ENCODE peak calls at places on chromosomes 6 and 20, in nine cellular contexts. One of them, this sample, is unnamed.

GRCh38 chr6:100999034-100999597 is 118.0 kb upstream of the ASCC3 start:
- DNase-seq in neural progenitor cell: no peak
- DNase-seq in NCI-H524: no peak
- DNase-seq in germinal center: no peak
- DNase-seq in NCI-H1092: no peak
- DNase-seq in left cardiac atrium: no peak
- DNase-seq in activated CD4-positive, alpha-beta T cell treated with anti-CD3 and anti-CD28 coated beads, Interleukin-2, amount 50 U/mL, for 1 hour: no peak
- DNase-seq in stimulated activated naive CD8-positive, alpha-beta T cell treated with anti-CD3 and anti-CD28 coated beads, Interleukin-15, Interleukin-2, amounts not matched to agents 100 U/mL and 50 U/mL, for 24 hours: no peak
- DNase-seq in mesenteric fat pad: no peak
- DNase-seq in this sample: no peak

GRCh38 chr6:12572884-12573824 is 143.4 kb upstream of the PHACTR1 start:
- DNase-seq in neural progenitor cell: no peak
- DNase-seq in NCI-H524: no peak
- DNase-seq in germinal center: no peak
- DNase-seq in NCI-H1092: no peak
- DNase-seq in left cardiac atrium: no peak
- DNase-seq in activated CD4-positive, alpha-beta T cell treated with anti-CD3 and anti-CD28 coated beads, Interleukin-2, amount 50 U/mL, for 1 hour: no peak
- DNase-seq in stimulated activated naive CD8-positive, alpha-beta T cell treated with anti-CD3 and anti-CD28 coated beads, Interleukin-15, Interleukin-2, amounts not matched to agents 100 U/mL and 50 U/mL, for 24 hours: no peak
- DNase-seq in mesenteric fat pad: no peak
- DNase-seq in this sample: peak; percentile 14

GRCh38 chr6:44217332-44218143 is 812 bp downstream of the MYMX start:
- DNase-seq in neural progenitor cell: peak; percentile 71
- DNase-seq in NCI-H524: no peak
- DNase-seq in germinal center: no peak
- DNase-seq in NCI-H1092: peak; percentile 49
- DNase-seq in left cardiac atrium: peak; percentile 59
- DNase-seq in activated CD4-positive, alpha-beta T cell treated with anti-CD3 and anti-CD28 coated beads, Interleukin-2, amount 50 U/mL, for 1 hour: no peak
- DNase-seq in stimulated activated naive CD8-positive, alpha-beta T cell treated with anti-CD3 and anti-CD28 coated beads, Interleukin-15, Interleukin-2, amounts not matched to agents 100 U/mL and 50 U/mL, for 24 hours: no peak
- DNase-seq in mesenteric fat pad: no peak
- DNase-seq in this sample: peak; percentile 51

GRCh38 chr6:165519316-165519715 is 143.7 kb downstream of the PDE10A start:
- DNase-seq in neural progenitor cell: no peak
- DNase-seq in NCI-H524: no peak
- DNase-seq in germinal center: no peak
- DNase-seq in NCI-H1092: no peak
- DNase-seq in left cardiac atrium: no peak
- DNase-seq in activated CD4-positive, alpha-beta T cell treated with anti-CD3 and anti-CD28 coated beads, Interleukin-2, amount 50 U/mL, for 1 hour: no peak
- DNase-seq in stimulated activated naive CD8-positive, alpha-beta T cell treated with anti-CD3 and anti-CD28 coated beads, Interleukin-15, Interleukin-2, amounts not matched to agents 100 U/mL and 50 U/mL, for 24 hours: no peak
- DNase-seq in mesenteric fat pad: no peak
- DNase-seq in this sample: no peak

GRCh38 chr6:87737948-87738347 is 35.9 kb upstream of the AKIRIN2 start:
- DNase-seq in neural progenitor cell: no peak
- DNase-seq in NCI-H524: no peak
- DNase-seq in germinal center: no peak
- DNase-seq in NCI-H1092: no peak
- DNase-seq in left cardiac atrium: no peak
- DNase-seq in activated CD4-positive, alpha-beta T cell treated with anti-CD3 and anti-CD28 coated beads, Interleukin-2, amount 50 U/mL, for 1 hour: no peak
- DNase-seq in stimulated activated naive CD8-positive, alpha-beta T cell treated with anti-CD3 and anti-CD28 coated beads, Interleukin-15, Interleukin-2, amounts not matched to agents 100 U/mL and 50 U/mL, for 24 hours: no peak
- DNase-seq in mesenteric fat pad: no peak
- DNase-seq in this sample: no peak

GRCh38 chr20:18056174-18057105 is 1.3 kb downstream of the OVOL2 start:
- DNase-seq in neural progenitor cell: peak; percentile 70
- DNase-seq in NCI-H524: no peak
- DNase-seq in germinal center: peak; percentile 38
- DNase-seq in NCI-H1092: peak; percentile 20
- DNase-seq in left cardiac atrium: no peak
- DNase-seq in activated CD4-positive, alpha-beta T cell treated with anti-CD3 and anti-CD28 coated beads, Interleukin-2, amount 50 U/mL, for 1 hour: no peak
- DNase-seq in stimulated activated naive CD8-positive, alpha-beta T cell treated with anti-CD3 and anti-CD28 coated beads, Interleukin-15, Interleukin-2, amounts not matched to agents 100 U/mL and 50 U/mL, for 24 hours: peak; percentile 7
- DNase-seq in mesenteric fat pad: no peak
- DNase-seq in this sample: no peak

GRCh38 chr20:48194578-48194977 is 409.3 kb upstream of the SULF2 start:
- DNase-seq in neural progenitor cell: no peak
- DNase-seq in NCI-H524: no peak
- DNase-seq in germinal center: no peak
- DNase-seq in NCI-H1092: peak; percentile 55
- DNase-seq in left cardiac atrium: no peak
- DNase-seq in activated CD4-positive, alpha-beta T cell treated with anti-CD3 and anti-CD28 coated beads, Interleukin-2, amount 50 U/mL, for 1 hour: no peak
- DNase-seq in stimulated activated naive CD8-positive, alpha-beta T cell treated with anti-CD3 and anti-CD28 coated beads, Interleukin-15, Interleukin-2, amounts not matched to agents 100 U/mL and 50 U/mL, for 24 hours: no peak
- DNase-seq in mesenteric fat pad: no peak
- DNase-seq in this sample: no peak

GRCh38 chr6:14639983-14640599 is 522.5 kb downstream of the CD83 start:
- DNase-seq in neural progenitor cell: no peak
- DNase-seq in NCI-H524: no peak
- DNase-seq in germinal center: no peak
- DNase-seq in NCI-H1092: no peak
- DNase-seq in left cardiac atrium: no peak
- DNase-seq in activated CD4-positive, alpha-beta T cell treated with anti-CD3 and anti-CD28 coated beads, Interleukin-2, amount 50 U/mL, for 1 hour: no peak
- DNase-seq in stimulated activated naive CD8-positive, alpha-beta T cell treated with anti-CD3 and anti-CD28 coated beads, Interleukin-15, Interleukin-2, amounts not matched to agents 100 U/mL and 50 U/mL, for 24 hours: no peak
- DNase-seq in mesenteric fat pad: no peak
- DNase-seq in this sample: no peak

GRCh38 chr6:118705799-118706481 is 54.5 kb upstream of the CEP85L start:
- DNase-seq in neural progenitor cell: peak; percentile 44
- DNase-seq in NCI-H524: no peak
- DNase-seq in germinal center: no peak
- DNase-seq in NCI-H1092: no peak
- DNase-seq in left cardiac atrium: no peak
- DNase-seq in activated CD4-positive, alpha-beta T cell treated with anti-CD3 and anti-CD28 coated beads, Interleukin-2, amount 50 U/mL, for 1 hour: no peak
- DNase-seq in stimulated activated naive CD8-positive, alpha-beta T cell treated with anti-CD3 and anti-CD28 coated beads, Interleukin-15, Interleukin-2, amounts not matched to agents 100 U/mL and 50 U/mL, for 24 hours: peak; percentile 46
- DNase-seq in mesenteric fat pad: no peak
- DNase-seq in this sample: no peak

GRCh38 chr6:111566222-111566717 is 39.4 kb downstream of the TRAF3IP2 start:
- DNase-seq in neural progenitor cell: no peak
- DNase-seq in NCI-H524: no peak
- DNase-seq in germinal center: no peak
- DNase-seq in NCI-H1092: no peak
- DNase-seq in left cardiac atrium: no peak
- DNase-seq in activated CD4-positive, alpha-beta T cell treated with anti-CD3 and anti-CD28 coated beads, Interleukin-2, amount 50 U/mL, for 1 hour: no peak
- DNase-seq in stimulated activated naive CD8-positive, alpha-beta T cell treated with anti-CD3 and anti-CD28 coated beads, Interleukin-15, Interleukin-2, amounts not matched to agents 100 U/mL and 50 U/mL, for 24 hours: no peak
- DNase-seq in mesenteric fat pad: no peak
- DNase-seq in this sample: no peak

GRCh38 chr6:74879970-74880369 is 325.9 kb downstream of the COL12A1 start:
- DNase-seq in neural progenitor cell: no peak
- DNase-seq in NCI-H524: no peak
- DNase-seq in germinal center: no peak
- DNase-seq in NCI-H1092: no peak
- DNase-seq in left cardiac atrium: no peak
- DNase-seq in activated CD4-positive, alpha-beta T cell treated with anti-CD3 and anti-CD28 coated beads, Interleukin-2, amount 50 U/mL, for 1 hour: no peak
- DNase-seq in stimulated activated naive CD8-positive, alpha-beta T cell treated with anti-CD3 and anti-CD28 coated beads, Interleukin-15, Interleukin-2, amounts not matched to agents 100 U/mL and 50 U/mL, for 24 hours: no peak
- DNase-seq in mesenteric fat pad: no peak
- DNase-seq in this sample: no peak

GRCh38 chr20:62936996-62937352 is 973 bp upstream of the GID8 start:
- DNase-seq in neural progenitor cell: no peak
- DNase-seq in NCI-H524: no peak
- DNase-seq in germinal center: no peak
- DNase-seq in NCI-H1092: no peak
- DNase-seq in left cardiac atrium: no peak
- DNase-seq in activated CD4-positive, alpha-beta T cell treated with anti-CD3 and anti-CD28 coated beads, Interleukin-2, amount 50 U/mL, for 1 hour: no peak
- DNase-seq in stimulated activated naive CD8-positive, alpha-beta T cell treated with anti-CD3 and anti-CD28 coated beads, Interleukin-15, Interleukin-2, amounts not matched to agents 100 U/mL and 50 U/mL, for 24 hours: no peak
- DNase-seq in mesenteric fat pad: no peak
- DNase-seq in this sample: no peak

GRCh38 chr6:158249437-158249836 is 62.8 kb upstream of the TULP4 start:
- DNase-seq in neural progenitor cell: no peak
- DNase-seq in NCI-H524: no peak
- DNase-seq in germinal center: no peak
- DNase-seq in NCI-H1092: no peak
- DNase-seq in left cardiac atrium: no peak
- DNase-seq in activated CD4-positive, alpha-beta T cell treated with anti-CD3 and anti-CD28 coated beads, Interleukin-2, amount 50 U/mL, for 1 hour: no peak
- DNase-seq in stimulated activated naive CD8-positive, alpha-beta T cell treated with anti-CD3 and anti-CD28 coated beads, Interleukin-15, Interleukin-2, amounts not matched to agents 100 U/mL and 50 U/mL, for 24 hours: no peak
- DNase-seq in mesenteric fat pad: no peak
- DNase-seq in this sample: no peak

GRCh38 chr6:112163295-112164257 is 76.2 kb downstream of the FAM229B start:
- DNase-seq in neural progenitor cell: peak; percentile 76
- DNase-seq in NCI-H524: peak; percentile 30
- DNase-seq in germinal center: peak; percentile 71
- DNase-seq in NCI-H1092: peak; percentile 53
- DNase-seq in left cardiac atrium: peak; percentile 47
- DNase-seq in activated CD4-positive, alpha-beta T cell treated with anti-CD3 and anti-CD28 coated beads, Interleukin-2, amount 50 U/mL, for 1 hour: peak; percentile 76
- DNase-seq in stimulated activated naive CD8-positive, alpha-beta T cell treated with anti-CD3 and anti-CD28 coated beads, Interleukin-15, Interleukin-2, amounts not matched to agents 100 U/mL and 50 U/mL, for 24 hours: peak; percentile 89
- DNase-seq in mesenteric fat pad: no peak
- DNase-seq in this sample: peak; percentile 47

GRCh38 chr20:44904377-44904776 is 5.5 kb upstream of the PABPC1L start:
- DNase-seq in neural progenitor cell: no peak
- DNase-seq in NCI-H524: no peak
- DNase-seq in germinal center: no peak
- DNase-seq in NCI-H1092: no peak
- DNase-seq in left cardiac atrium: no peak
- DNase-seq in activated CD4-positive, alpha-beta T cell treated with anti-CD3 and anti-CD28 coated beads, Interleukin-2, amount 50 U/mL, for 1 hour: no peak
- DNase-seq in stimulated activated naive CD8-positive, alpha-beta T cell treated with anti-CD3 and anti-CD28 coated beads, Interleukin-15, Interleukin-2, amounts not matched to agents 100 U/mL and 50 U/mL, for 24 hours: no peak
- DNase-seq in mesenteric fat pad: no peak
- DNase-seq in this sample: no peak

GRCh38 chr6:158168054-158168303 is at the start of gene SERAC1:
- DNase-seq in neural progenitor cell: no peak
- DNase-seq in NCI-H524: no peak
- DNase-seq in germinal center: no peak
- DNase-seq in NCI-H1092: no peak
- DNase-seq in left cardiac atrium: no peak
- DNase-seq in activated CD4-positive, alpha-beta T cell treated with anti-CD3 and anti-CD28 coated beads, Interleukin-2, amount 50 U/mL, for 1 hour: no peak
- DNase-seq in stimulated activated naive CD8-positive, alpha-beta T cell treated with anti-CD3 and anti-CD28 coated beads, Interleukin-15, Interleukin-2, amounts not matched to agents 100 U/mL and 50 U/mL, for 24 hours: no peak
- DNase-seq in mesenteric fat pad: no peak
- DNase-seq in this sample: no peak

GRCh38 chr6:49087372-49087771 is 375.7 kb downstream of the MMUT start:
- DNase-seq in neural progenitor cell: no peak
- DNase-seq in NCI-H524: no peak
- DNase-seq in germinal center: no peak
- DNase-seq in NCI-H1092: no peak
- DNase-seq in left cardiac atrium: no peak
- DNase-seq in activated CD4-positive, alpha-beta T cell treated with anti-CD3 and anti-CD28 coated beads, Interleukin-2, amount 50 U/mL, for 1 hour: no peak
- DNase-seq in stimulated activated naive CD8-positive, alpha-beta T cell treated with anti-CD3 and anti-CD28 coated beads, Interleukin-15, Interleukin-2, amounts not matched to agents 100 U/mL and 50 U/mL, for 24 hours: no peak
- DNase-seq in mesenteric fat pad: no peak
- DNase-seq in this sample: no peak